ENCODE peak calls at places on chromosomes 11 and 22, in ten cellular contexts. U is stomach; D is H9; N is hepatocyte; V is thoracic aorta; Y is body of pancreas; M is HepG2; A is left ventricle myocardium inferior; X is CD4-positive, alpha-beta T cell; K is tibial nerve. I is an unnamed sample.

GRCh38 chr22:28183078-28183870 is 264.2 kb upstream of the PITPNB start:
- DNase-seq in N (no peak), K (no peak), M (no peak), D (no peak), A (no peak), V (no peak), Y (no peak), X (no peak), U (peak), I (no peak)

GRCh38 chr22:33842421-33843094 is 77.7 kb downstream of the LARGE1 start:
- DNase-seq in X (no peak), N (no peak), M (no peak), A (no peak), K (no peak), U (no peak), V (no peak), Y (no peak), D (no peak), I (no peak)

GRCh38 chr11:2581151-2581930 is 118.5 kb downstream of the KCNQ1OT1 start:
- DNase-seq in V (no peak), Y (peak), N (no peak), U (peak), D (peak), A (peak), M (no peak), X (peak), K (peak), I (no peak)

GRCh38 chr11:134725939-134726639 is 314.0 kb upstream of the B3GAT1 start:
- DNase-seq in V (no peak), U (peak), D (peak), K (no peak), Y (peak), M (peak), A (no peak), N (peak), X (no peak), I (no peak)

GRCh38 chr11:35029979-35030378 is 109.0 kb upstream of the CD44 start:
- DNase-seq in D (no peak), M (no peak), N (no peak), Y (no peak), U (no peak), K (no peak), V (no peak), X (no peak), A (no peak), I (no peak)

GRCh38 chr11:86737752-86738151 is 62.6 kb upstream of the PRSS23 start:
- DNase-seq in A (no peak), Y (no peak), V (no peak), K (no peak), X (no peak), N (no peak), D (no peak), U (no peak), M (no peak), I (no peak)

GRCh38 chr11:62770778-62771143 is 435 bp upstream of the TAF6L start:
- DNase-seq in V (no peak), K (no peak), M (peak), A (no peak), D (peak), U (no peak), X (no peak), N (peak), Y (peak), I (no peak)

GRCh38 chr11:67634366-67635230 is 4.9 kb upstream of the NUDT8 start:
- DNase-seq in A (no peak), N (peak), K (no peak), U (no peak), D (peak), V (no peak), X (no peak), M (no peak), Y (no peak), I (no peak)

GRCh38 chr11:925158-925495 is 543 bp upstream of the AP2A2 start:
- DNase-seq in K (no peak), M (no peak), A (peak), X (no peak), D (no peak), Y (peak), N (no peak), V (no peak), U (no peak), I (no peak)

GRCh38 chr11:35905901-35906661 is 37.8 kb upstream of the LDLRAD3 start:
- DNase-seq in D (no peak), A (no peak), X (no peak), V (no peak), U (no peak), K (no peak), N (no peak), M (no peak), Y (no peak), I (no peak)

GRCh38 chr22:50498322-50498861 is 9.1 kb downstream of the LMF2 start:
- DNase-seq in M (peak), U (peak), Y (peak), A (no peak), D (peak), N (peak), X (peak), K (no peak), V (no peak), I (peak)

GRCh38 chr11:3159296-3160190 is 5.6 kb downstream of the OSBPL5 start:
- DNase-seq in K (peak), X (no peak), U (peak), Y (peak), M (no peak), D (no peak), A (peak), N (peak), V (no peak), I (no peak)

GRCh38 chr22:46708766-46709330 is 29.2 kb downstream of the CERK start:
- DNase-seq in Y (no peak), K (no peak), M (no peak), X (no peak), V (no peak), N (no peak), A (no peak), D (no peak), U (no peak), I (no peak)

GRCh38 chr22:21070690-21071615 is 25.2 kb downstream of the LRRC74B start:
- DNase-seq in U (no peak), V (no peak), K (no peak), M (no peak), D (peak), N (no peak), A (no peak), Y (no peak), X (no peak), I (no peak)

GRCh38 chr11:133408402-133408801 is 123.9 kb downstream of the OPCML start:
- DNase-seq in N (no peak), A (no peak), K (no peak), U (no peak), Y (no peak), D (no peak), V (no peak), X (no peak), M (no peak), I (no peak)

GRCh38 chr22:36359172-36359973 is 28.4 kb downstream of the MYH9 start:
- DNase-seq in Y (peak), U (no peak), A (no peak), M (no peak), X (no peak), D (no peak), N (no peak), K (no peak), V (no peak), I (no peak)

GRCh38 chr11:28535677-28536076 is 427.5 kb downstream of the METTL15 start:
- DNase-seq in X (no peak), K (no peak), Y (no peak), N (no peak), A (no peak), V (no peak), D (no peak), M (no peak), U (no peak), I (no peak)

GRCh38 chr11:88849368-88849767 is 216.4 kb downstream of the GRM5 start:
- DNase-seq in N (no peak), A (no peak), M (no peak), K (no peak), U (no peak), X (no peak), Y (no peak), D (no peak), V (no peak), I (no peak)

GRCh38 chr22:19430890-19431541 is 517 bp downstream of the HIRA start:
- DNase-seq in N (peak), K (no peak), X (peak), V (no peak), M (peak), A (peak), D (peak), U (peak), Y (peak), I (no peak)

DNA sequence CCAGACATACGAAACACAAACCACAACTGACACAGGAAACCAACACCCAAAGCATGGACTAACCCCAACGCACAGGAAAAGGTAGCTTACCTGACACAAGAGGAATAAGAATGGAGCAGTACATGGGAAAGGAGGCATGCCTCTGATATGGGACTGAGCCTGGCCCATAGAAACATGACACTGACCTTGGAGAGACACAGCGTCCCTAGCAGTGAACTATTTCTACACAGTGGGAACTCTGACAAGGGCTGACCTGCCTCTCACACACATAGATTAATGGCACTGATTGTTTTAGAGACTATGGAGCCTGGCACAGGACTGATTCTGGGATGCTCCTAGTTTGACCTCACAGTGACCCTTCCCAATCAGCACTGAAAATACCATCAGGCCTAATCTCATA is 12.0 kb downstream of the CCKBR start:
- DNase-seq in Y (no peak), D (no peak), V (no peak), M (no peak), N (no peak), U (no peak), A (no peak), X (no peak), K (no peak), I (no peak)
- H3K27ac ChIP-seq in Y (no peak), D (no peak), V (no peak), M (no peak), N (no peak), U (no peak), A (no peak), X (no peak), K (no peak), I (no peak)

DNA sequence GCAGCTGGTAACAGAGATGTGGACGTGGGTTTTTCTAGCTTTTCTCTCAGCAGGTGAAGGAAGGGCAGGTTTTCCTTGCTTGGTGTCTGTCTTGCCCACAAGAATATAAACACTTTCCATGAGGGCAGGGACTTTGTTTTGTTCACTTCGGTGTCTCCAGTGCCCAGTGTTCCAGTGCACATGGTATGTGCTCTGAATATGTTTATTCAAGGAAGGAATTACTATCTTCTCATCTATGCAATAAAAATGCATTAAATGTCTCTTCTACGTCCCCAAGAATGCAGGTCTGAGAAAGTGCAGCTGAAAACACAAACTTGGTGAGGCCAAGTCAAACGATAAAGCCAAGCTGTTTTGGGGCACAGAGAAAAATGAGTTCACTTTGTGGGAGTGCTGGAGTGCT is 56.3 kb upstream of the PLET1 start:
- DNase-seq in N (no peak), D (no peak), K (no peak), M (no peak), Y (no peak), U (no peak), A (no peak), X (no peak), V (no peak), I (no peak)
- TF ChIP-seq CTCF in N (no peak), D (no peak), K (no peak), M (no peak), Y (no peak), U (no peak), A (no peak), X (no peak), V (no peak), I (no peak)

GRCh38 chr22:17921871-17922821 is 102.2 kb downstream of the MICAL3 start:
- DNase-seq in K (no peak), N (peak), D (peak), M (peak), X (no peak), Y (no peak), U (no peak), V (no peak), A (peak), I (no peak)

GRCh38 chr22:17920145-17920605 is 104.2 kb downstream of the MICAL3 start:
- DNase-seq in D (peak), N (peak), X (no peak), A (peak), K (no peak), M (peak), V (no peak), U (peak), Y (no peak), I (no peak)

GRCh38 chr22:17919276-17920144 is 104.9 kb downstream of the MICAL3 start:
- DNase-seq in K (no peak), A (peak), N (no peak), Y (no peak), X (no peak), V (no peak), D (peak), U (no peak), M (no peak), I (no peak)

GRCh38 chr22:17922925-17923898 is 101.1 kb downstream of the MICAL3 start:
- DNase-seq in V (no peak), M (no peak), D (no peak), K (no peak), N (no peak), Y (no peak), A (no peak), X (no peak), U (no peak), I (peak)

DNA sequence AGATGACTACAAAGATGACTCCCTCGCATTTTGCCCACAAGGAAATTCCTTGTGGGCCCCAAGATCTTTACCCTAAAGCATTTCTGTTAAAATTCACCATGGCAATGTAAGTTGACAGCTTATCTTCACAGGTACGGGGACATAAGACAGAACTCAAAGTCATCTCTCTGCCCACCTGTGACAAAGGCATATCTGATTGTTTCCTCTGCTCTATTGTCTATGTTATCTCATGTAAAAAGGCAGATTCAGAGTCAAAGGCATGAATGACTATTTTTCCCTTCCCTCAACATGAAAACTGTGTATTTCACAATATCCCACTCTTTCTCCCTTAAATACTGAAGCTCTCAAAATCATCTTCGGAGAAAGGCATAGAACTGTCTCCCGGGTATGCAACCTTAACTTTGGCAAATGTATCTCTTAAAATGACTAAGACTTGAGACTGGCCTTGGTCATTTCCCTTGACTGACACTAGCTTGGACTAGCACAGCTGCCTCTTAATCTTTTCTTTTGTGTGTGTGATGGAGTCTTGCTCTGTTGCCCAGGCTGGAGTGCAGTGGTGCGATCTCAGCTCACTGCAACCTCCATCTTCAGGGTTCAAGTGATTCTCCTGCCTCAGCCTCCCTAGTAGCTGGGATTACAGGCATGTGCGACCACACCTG is 103.2 kb downstream of the MICAL3 start:
- DNase-seq in U (no peak), A (no peak), Y (no peak), K (no peak), D (no peak), V (no peak), M (no peak), X (no peak), N (no peak), I (no peak)
- H3K27ac ChIP-seq in U (no peak), A (peak), Y (no peak), K (peak), D (no peak), V (no peak), M (no peak), X (no peak), N (peak), I (no peak)

DNA sequence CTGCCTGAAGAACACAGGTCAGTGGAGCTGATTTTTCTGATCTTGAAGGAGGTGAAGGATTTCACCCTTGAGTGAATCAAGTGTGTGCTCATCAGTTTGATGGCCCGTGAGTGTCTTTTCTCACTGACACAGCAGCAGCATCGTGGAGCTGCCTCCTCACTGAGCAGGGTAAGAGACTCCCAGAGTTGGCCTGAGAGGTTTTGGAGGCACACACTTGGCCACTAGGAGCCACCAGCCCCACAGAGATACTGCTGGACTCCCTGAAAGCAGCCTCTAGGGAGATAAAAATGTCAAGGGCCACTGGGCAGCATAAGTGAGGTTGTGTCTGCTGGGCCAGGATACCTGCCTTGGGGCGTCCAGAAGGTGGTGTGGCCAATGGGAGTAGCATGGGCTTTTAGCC is 245.4 kb downstream of the GRIK4 start:
- DNase-seq in X (no peak), Y (no peak), U (no peak), M (peak), V (no peak), K (no peak), N (no peak), D (no peak), A (no peak), I (no peak)
- TF ChIP-seq CTCF in X (no peak), Y (no peak), U (no peak), M (peak), V (no peak), K (no peak), N (no peak), D (peak), A (no peak), I (no peak)

GRCh38 chr22:45515678-45516077 is 13.0 kb downstream of the FBLN1 start:
- DNase-seq in U (no peak), N (no peak), Y (no peak), X (no peak), V (no peak), A (no peak), M (no peak), K (no peak), D (no peak), I (no peak)

GRCh38 chr22:45516163-45516562 is 13.5 kb downstream of the FBLN1 start:
- DNase-seq in N (no peak), X (no peak), M (no peak), K (no peak), Y (no peak), A (no peak), D (no peak), V (no peak), U (no peak), I (no peak)

GRCh38 chr22:45516923-45517675 is 14.4 kb downstream of the FBLN1 start:
- DNase-seq in X (no peak), Y (no peak), N (no peak), A (no peak), K (no peak), U (no peak), D (no peak), M (no peak), V (no peak), I (no peak)

GRCh38 chr22:45521178-45521577 is 18.5 kb downstream of the FBLN1 start:
- DNase-seq in N (no peak), D (no peak), A (no peak), U (no peak), V (no peak), M (peak), X (no peak), Y (no peak), K (no peak), I (no peak)

DNA sequence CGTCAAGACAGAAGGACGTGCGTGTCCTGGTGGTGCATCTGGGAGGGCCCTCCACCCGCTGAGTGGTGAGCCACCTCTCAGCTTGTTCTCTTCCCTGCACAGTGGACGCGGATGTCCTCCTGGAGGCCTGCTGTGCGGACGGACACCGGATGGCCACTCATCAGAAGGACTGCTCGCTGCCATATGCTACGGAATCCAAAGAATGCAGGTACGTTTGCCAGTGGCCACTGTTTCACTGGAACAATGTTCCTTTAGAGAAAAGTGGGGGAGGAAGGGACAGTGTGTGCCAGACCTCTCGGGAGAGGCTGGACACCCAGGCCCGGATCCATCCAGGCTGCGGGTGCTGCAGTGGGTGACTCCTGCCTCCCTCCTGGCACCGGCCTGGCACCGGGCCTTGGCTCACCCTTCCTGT is 15.9 kb downstream of the FBLN1 start:
- DNase-seq in M (peak), N (no peak), K (no peak), Y (peak), D (no peak), U (no peak), A (no peak), V (no peak), X (no peak), I (no peak)
- H3K27ac ChIP-seq in M (no peak), N (no peak), K (no peak), Y (peak), D (no peak), U (no peak), A (no peak), V (peak), X (no peak), I (no peak)

DNA sequence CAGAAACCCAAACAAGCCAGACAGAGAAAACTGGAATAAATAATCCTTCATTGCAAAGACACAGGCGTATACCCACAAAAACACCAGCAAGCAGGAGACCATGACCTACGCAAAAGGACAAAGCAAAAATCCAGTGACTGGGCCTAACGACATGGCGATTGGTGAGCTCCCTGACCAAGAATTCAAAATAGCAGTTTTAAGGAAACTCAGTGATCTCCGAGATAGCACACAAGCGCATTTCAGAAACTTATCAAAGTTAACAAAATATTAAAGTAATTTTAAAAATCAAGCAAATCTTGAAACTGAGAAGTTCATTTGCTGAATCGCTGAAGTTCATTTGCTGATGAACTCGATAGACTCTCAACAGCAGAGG is 27.6 kb downstream of the DBX1 start:
- DNase-seq in M (no peak), A (no peak), V (no peak), X (no peak), U (no peak), K (no peak), N (no peak), Y (no peak), D (no peak), I (no peak)
- TF ChIP-seq CTCF in M (no peak), A (peak), V (no peak), X (peak), U (no peak), K (no peak), N (no peak), Y (no peak), D (peak), I (no peak)

GRCh38 chr11:73384871-73385692 is 8.9 kb downstream of the RELT start:
- DNase-seq in A (peak), V (no peak), N (no peak), M (no peak), K (no peak), X (no peak), Y (no peak), U (peak), D (no peak), I (no peak)
- H3K27ac ChIP-seq in A (peak), V (peak), N (no peak), M (no peak), K (peak), X (no peak), Y (no peak), U (peak), D (no peak), I (no peak)

GRCh38 chr22:29202231-29203192 is 3.2 kb upstream of the EMID1 start:
- DNase-seq in X (peak), V (no peak), K (peak), U (peak), M (peak), Y (peak), N (no peak), D (peak), A (peak), I (no peak)
- TF ChIP-seq CTCF in X (no peak), V (no peak), K (peak), U (peak), M (peak), Y (peak), N (peak), D (peak), A (peak), I (peak)